ENCODE peak calls at places on chromosomes 7 and 10, in seven cellular contexts. M, L, F, K, T, G and H are unnamed samples.

GRCh38 chr7:47991741-47992311 is 12.4 kb upstream of the HUS1 start:
- DNase-seq in F (peak), K (peak), M (peak), G (peak), L (peak), T (peak), H (no peak)

GRCh38 chr10:17199351-17199804 is 2.1 kb downstream of the TRDMT1 start:
- DNase-seq in K (peak), G (no peak), T (no peak), M (no peak), F (no peak), L (peak), H (no peak)

GRCh38 chr10:124225468-124226270 is 132.3 kb upstream of the CHST15 start:
- DNase-seq in T (peak), F (no peak), K (no peak), G (no peak), L (no peak), M (no peak), H (no peak)

GRCh38 chr7:44348851-44349781 is 23.7 kb upstream of the CAMK2B start:
- DNase-seq in T (no peak), F (no peak), K (no peak), M (no peak), L (no peak), G (no peak), H (no peak)

GRCh38 chr7:30709549-30709948 is 27.3 kb upstream of the CRHR2 start:
- DNase-seq in F (no peak), T (no peak), M (no peak), K (no peak), G (no peak), L (no peak), H (no peak)

GRCh38 chr7:17948503-17949238 is 8.4 kb upstream of the SNX13 start:
- DNase-seq in F (no peak), M (no peak), K (peak), G (no peak), T (no peak), L (peak), H (no peak)

GRCh38 chr7:101669307-101669706 is 40.2 kb upstream of the MYL10 start:
- DNase-seq in T (no peak), G (no peak), L (no peak), K (peak), M (no peak), F (no peak), H (no peak)

GRCh38 chr10:15719062-15719898 is 442 bp downstream of the ITGA8 start:
- DNase-seq in G (no peak), F (no peak), T (no peak), K (no peak), L (peak), M (no peak), H (no peak)

GRCh38 chr10:72124984-72125383 is 36.6 kb upstream of the SPOCK2 start:
- DNase-seq in K (peak), L (no peak), M (no peak), G (no peak), T (no peak), F (no peak), H (no peak)

GRCh38 chr7:103921692-103922091 is 67.8 kb downstream of the RELN start:
- DNase-seq in T (no peak), M (no peak), G (no peak), L (no peak), F (no peak), K (no peak), H (no peak)

GRCh38 chr7:120168066-120168465 is 104.9 kb upstream of the KCND2 start:
- DNase-seq in T (no peak), G (no peak), F (no peak), K (peak), M (no peak), L (no peak), H (no peak)

GRCh38 chr7:114703677-114704076 is 218.2 kb upstream of the MDFIC start:
- DNase-seq in L (peak), F (no peak), G (no peak), K (peak), M (no peak), T (no peak), H (no peak)